ENCODE peak calls at places on chromosomes 16 and 17, in eight cellular contexts. O is Right ventricle myocardium superior; Y is mesendoderm; F is activated T-cell treated with anti-CD3 and anti-CD28 coated beads, Interleukin-2, amount 50 U/mL, for 72 hours; B is right atrium auricular region; V is activated gamma-delta T cell treated with Interleukin-2 at 50 U/mL for 16 hours; L is cardiac fibroblast; E is retinal pigment epithelial cell. J is an unnamed sample.

GRCh38 chr17:2137342-2138098 is 82.6 kb downstream of the HIC1 start:
- DNase-seq in O (no peak), Y (peak), F (no peak), B (no peak), V (no peak), L (peak), E (no peak), J (no peak)

GRCh38 chr17:12342609-12343248 is 322.1 kb downstream of the MAP2K4 start:
- DNase-seq in O (no peak), Y (peak), F (peak), B (no peak), V (no peak), L (peak), E (no peak), J (no peak)

GRCh38 chr17:21512307-21513011 is 136.3 kb downstream of the KCNJ12 start:
- DNase-seq in O (no peak), Y (no peak), F (no peak), B (no peak), V (no peak), L (no peak), E (no peak), J (no peak)

GRCh38 chr16:2529061-2529931 is 1.9 kb downstream of the CEMP1 start:
- DNase-seq in O (peak), Y (no peak), F (no peak), B (no peak), V (no peak), L (no peak), E (no peak), J (no peak)

GRCh38 chr17:29621751-29622194 is 939 bp downstream of the CORO6 start:
- DNase-seq in O (no peak), Y (no peak), F (no peak), B (no peak), V (no peak), L (peak), E (no peak), J (no peak)

GRCh38 chr16:27341971-27342370 is 28.2 kb downstream of the IL4R start:
- DNase-seq in O (no peak), Y (no peak), F (no peak), B (no peak), V (no peak), L (no peak), E (no peak), J (no peak)

GRCh38 chr17:80474933-80475915 is 1.2 kb downstream of the NPTX1 start:
- DNase-seq in O (no peak), Y (no peak), F (peak), B (no peak), V (no peak), L (no peak), E (no peak), J (peak)

GRCh38 chr16:13298676-13299075 is 397.3 kb downstream of the SHISA9 start:
- DNase-seq in O (no peak), Y (peak), F (no peak), B (no peak), V (no peak), L (no peak), E (no peak), J (no peak)

GRCh38 chr17:39662551-39663339 is 2.4 kb upstream of the TCAP start:
- DNase-seq in O (peak), Y (no peak), F (no peak), B (no peak), V (no peak), L (no peak), E (no peak), J (no peak)

GRCh38 chr16:73172621-73173312 is 124.8 kb upstream of the ZFHX3 start:
- DNase-seq in O (peak), Y (peak), F (no peak), B (peak), V (no peak), L (peak), E (no peak), J (no peak)

GRCh38 chr17:83149761-83150251 is 70.4 kb downstream of the METRNL start:
- DNase-seq in O (no peak), Y (no peak), F (no peak), B (peak), V (no peak), L (no peak), E (no peak), J (no peak)

GRCh38 chr16:55367796-55368195 is 43.8 kb downstream of the IRX6 start:
- DNase-seq in O (no peak), Y (no peak), F (no peak), B (no peak), V (no peak), L (peak), E (no peak), J (no peak)

GRCh38 chr16:48556913-48557351 is 53.0 kb downstream of the N4BP1 start:
- DNase-seq in O (no peak), Y (peak), F (peak), B (no peak), V (no peak), L (peak), E (no peak), J (no peak)

GRCh38 chr16:51524555-51525373 is 373.7 kb upstream of the SALL1 start:
- DNase-seq in O (no peak), Y (peak), F (no peak), B (no peak), V (no peak), L (peak), E (no peak), J (no peak)

GRCh38 chr16:28616636-28617035 is 6.8 kb upstream of the SULT1A1 start:
- DNase-seq in O (no peak), Y (no peak), F (no peak), B (no peak), V (no peak), L (no peak), E (no peak), J (no peak)

GRCh38 chr17:48052956-48053757 is 5.0 kb downstream of the NFE2L1 start:
- DNase-seq in O (peak), Y (no peak), F (peak), B (peak), V (no peak), L (peak), E (peak), J (no peak)

GRCh38 chr17:18043491-18043890 is 4.3 kb downstream of the GID4 start:
- DNase-seq in O (no peak), Y (peak), F (no peak), B (no peak), V (no peak), L (peak), E (no peak), J (no peak)

GRCh38 chr17:79947351-79948031 is 88.2 kb downstream of the TBC1D16 start:
- DNase-seq in O (peak), Y (no peak), F (no peak), B (no peak), V (no peak), L (peak), E (no peak), J (no peak)

GRCh38 chr17:80877095-80877828 is 114.4 kb upstream of the CHMP6 start:
- DNase-seq in O (no peak), Y (no peak), F (peak), B (no peak), V (peak), L (no peak), E (no peak), J (no peak)

GRCh38 chr17:76740329-76741118 is 2.6 kb downstream of the MFSD11 start:
- DNase-seq in O (no peak), Y (no peak), F (no peak), B (no peak), V (no peak), L (peak), E (peak), J (no peak)

GRCh38 chr17:81395600-81396277 is 482 bp downstream of the BAHCC1 start:
- DNase-seq in O (no peak), Y (no peak), F (no peak), B (no peak), V (no peak), L (peak), E (no peak), J (no peak)

GRCh38 chr17:78798695-78799559 is 16.9 kb upstream of the CYTH1 start:
- DNase-seq in O (peak), Y (peak), F (peak), B (no peak), V (no peak), L (peak), E (no peak), J (peak)

GRCh38 chr17:74744714-74745547 is 3.5 kb upstream of the NHERF1 start:
- DNase-seq in O (peak), Y (peak), F (peak), B (peak), V (peak), L (peak), E (no peak), J (peak)

GRCh38 chr17:798246-798645 is 16.1 kb downstream of the MRM3 start:
- DNase-seq in O (no peak), Y (no peak), F (no peak), B (no peak), V (no peak), L (no peak), E (no peak), J (no peak)

GRCh38 chr17:47615766-47616424 is 33.8 kb upstream of the KPNB1 start:
- DNase-seq in O (no peak), Y (peak), F (no peak), B (no peak), V (no peak), L (peak), E (no peak), J (peak)

GRCh38 chr17:42305543-42306384 is 17.5 kb downstream of the STAT5A start:
- DNase-seq in O (no peak), Y (no peak), F (no peak), B (no peak), V (no peak), L (no peak), E (no peak), J (no peak)

GRCh38 chr17:71900830-71901229 is 220.0 kb upstream of the SOX9 start:
- DNase-seq in O (no peak), Y (no peak), F (no peak), B (no peak), V (no peak), L (peak), E (peak), J (no peak)

GRCh38 chr17:78206298-78206697 is 7.8 kb upstream of the BIRC5 start:
- DNase-seq in O (no peak), Y (peak), F (no peak), B (no peak), V (no peak), L (no peak), E (no peak), J (no peak)

GRCh38 chr17:81528651-81529436 is 667 bp downstream of the FSCN2 start:
- DNase-seq in O (no peak), Y (no peak), F (no peak), B (no peak), V (no peak), L (no peak), E (no peak), J (no peak)

GRCh38 chr17:81427446-81428120 is 32.3 kb downstream of the BAHCC1 start:
- DNase-seq in O (peak), Y (no peak), F (no peak), B (no peak), V (no peak), L (no peak), E (peak), J (no peak)

GRCh38 chr16:23700509-23700908 is 12.5 kb downstream of the ERN2 start:
- DNase-seq in O (no peak), Y (peak), F (no peak), B (no peak), V (no peak), L (no peak), E (no peak), J (no peak)

GRCh38 chr17:33751702-33752065 is 458.6 kb upstream of the ASIC2 start:
- DNase-seq in O (no peak), Y (peak), F (no peak), B (no peak), V (no peak), L (no peak), E (no peak), J (no peak)

GRCh38 chr16:28257256-28257655 is 35.1 kb upstream of the SBK1 start:
- DNase-seq in O (no peak), Y (no peak), F (no peak), B (no peak), V (no peak), L (no peak), E (no peak), J (no peak)

GRCh38 chr17:77498056-77498785 is 357.5 kb downstream of the SEC14L1 start:
- DNase-seq in O (no peak), Y (no peak), F (no peak), B (no peak), V (no peak), L (no peak), E (no peak), J (no peak)

J was measured in immature natural killer cell.